ENCODE peak calls at places on chromosomes 6 and 20, in nine cellular contexts. Y, Q, S, V, J, X, R, M and I are unnamed samples.
A peak's percentile ranks its signal among the peaks of the same experiment; 100 is the strongest.

GRCh38 chr6:94196891-94197290 is 777.5 kb upstream of the EPHA7 start:
- DNase-seq in Q (no peak), M (no peak), S (no peak), J (no peak), Y (no peak), X (no peak), R (no peak), V (no peak), I (no peak)

GRCh38 chr20:21315138-21315537 is 12.0 kb downstream of the XRN2 start:
- DNase-seq in Q (no peak), S (peak; percentile 53), J (no peak), R (no peak), X (no peak), Y (no peak), M (no peak), V (no peak), I (no peak)

GRCh38 chr6:36807143-36807542 is 32.1 kb downstream of the CPNE5 start:
- DNase-seq in R (no peak), X (no peak), Q (no peak), V (no peak), S (no peak), M (no peak), Y (no peak), J (no peak), I (no peak)

GRCh38 chr6:154542747-154543146 is 32.3 kb upstream of the CNKSR3 start:
- DNase-seq in V (no peak), M (no peak), R (no peak), S (no peak), Q (no peak), X (no peak), J (peak; percentile 88), Y (no peak), I (no peak)

GRCh38 chr20:50278684-50279531 is 88.3 kb downstream of the CEBPB start:
- DNase-seq in M (no peak), Y (peak; percentile 83), X (no peak), S (peak; percentile 61), J (peak; percentile 83), R (no peak), Q (peak; percentile 92), V (no peak), I (peak; percentile 42)

GRCh38 chr20:34110025-34111013 is 1.7 kb downstream of the EIF2S2 start:
- DNase-seq in X (no peak), Y (peak; percentile 46), R (no peak), V (no peak), Q (no peak), M (no peak), J (no peak), S (no peak), I (no peak)

GRCh38 chr6:98581725-98582124 is 252.6 kb upstream of the POU3F2 start:
- DNase-seq in S (no peak), R (no peak), Y (no peak), Q (no peak), X (no peak), J (no peak), M (no peak), V (no peak), I (no peak)

GRCh38 chr20:38152175-38153010 is 12.7 kb downstream of the TGM2 start:
- DNase-seq in J (no peak), S (peak; percentile 81), R (no peak), X (no peak), M (no peak), Q (peak; percentile 97), V (peak; percentile 52), Y (peak; percentile 94), I (peak; percentile 43)

GRCh38 chr6:152078804-152079203 is 271.3 kb downstream of the ESR1 start:
- DNase-seq in Q (no peak), S (no peak), J (peak; percentile 87), M (no peak), Y (no peak), R (no peak), V (no peak), X (no peak), I (no peak)

GRCh38 chr6:39953076-39953623 is 18.9 kb upstream of the MOCS1 start:
- DNase-seq in R (no peak), X (no peak), S (no peak), V (no peak), Y (no peak), J (no peak), Q (no peak), M (no peak), I (no peak)

GRCh38 chr20:57811373-57812020 is 101.7 kb upstream of the PMEPA1 start:
- DNase-seq in V (no peak), S (no peak), Y (no peak), Q (peak; percentile 53), R (no peak), X (no peak), M (no peak), J (peak; percentile 60), I (peak; percentile 27)

GRCh38 chr6:112189494-112189893 is 64.9 kb downstream of the LAMA4 start:
- DNase-seq in R (no peak), X (no peak), S (no peak), Q (no peak), J (no peak), Y (no peak), M (no peak), V (no peak), I (no peak)

GRCh38 chr6:15763364-15763763 is 100.5 kb upstream of the DTNBP1 start:
- DNase-seq in M (no peak), Q (no peak), Y (peak; percentile 31), V (no peak), S (no peak), J (no peak), R (no peak), X (no peak), I (no peak)

GRCh38 chr6:98946877-98947410 is 802 bp downstream of the FBXL4 start:
- DNase-seq in V (peak; percentile 28), R (peak; percentile 41), M (no peak), Q (no peak), Y (peak; percentile 41), X (peak; percentile 78), J (peak; percentile 18), S (peak; percentile 8), I (peak; percentile 12)

GRCh38 chr6:118554698-118555097 is 6.6 kb downstream of the PLN start:
- DNase-seq in S (no peak), M (no peak), R (no peak), Q (no peak), Y (no peak), X (no peak), J (no peak), V (no peak), I (no peak)

GRCh38 chr6:143286280-143286795 is 164.2 kb downstream of the ADAT2 start:
- DNase-seq in M (no peak), S (peak; percentile 91), Y (no peak), V (no peak), J (no peak), X (no peak), Q (no peak), R (no peak), I (peak; percentile 16)

GRCh38 chr20:53331151-53331973 is 262.3 kb downstream of the ZNF217 start:
- DNase-seq in Q (no peak), S (peak; percentile 57), M (no peak), V (no peak), Y (no peak), R (no peak), J (peak; percentile 63), X (no peak), I (no peak)